ENCODE peak calls at places on chromosomes 4 and X, in five cellular contexts. J is cardiac muscle cell, F is OCI-LY7, H is psoas muscle, K is SJSA1. M is an unnamed sample.

GRCh38 chrX:65697915-65698796 is 30.7 kb downstream of the MSN start:
- DNase-seq in F (peak; percentile 87), K (no peak), H (no peak), J (no peak), M (peak; percentile 78)

GRCh38 chr4:133320576-133321170 is 171.6 kb downstream of the PCDH10 start:
- DNase-seq in H (no peak), F (peak; percentile 21), J (peak; percentile 57), K (no peak), M (no peak)

GRCh38 chr4:83191026-83191425 is 76.5 kb upstream of the PLAC8 start:
- DNase-seq in J (no peak), K (no peak), H (no peak), F (no peak), M (no peak)

GRCh38 chrX:45621356-45622041 is 420.8 kb upstream of the DIPK2B start:
- DNase-seq in J (no peak), F (no peak), K (no peak), H (no peak), M (no peak)

GRCh38 chrX:98357146-98357545 is 1473.4 kb downstream of the RPA4 start:
- DNase-seq in F (no peak), K (no peak), H (no peak), J (no peak), M (no peak)

GRCh38 chrX:101265869-101266428 is 25.2 kb downstream of the TAF7L start:
- DNase-seq in J (no peak), H (no peak), K (peak; percentile 5), F (no peak), M (no peak)

GRCh38 chrX:15761564-15762191 is 23.6 kb downstream of the CA5B start:
- DNase-seq in F (peak; percentile 43), H (no peak), J (peak; percentile 35), K (peak; percentile 30), M (peak; percentile 18)

GRCh38 chrX:42746606-42747005 is 31.4 kb downstream of the PPP1R2C start:
- DNase-seq in F (no peak), H (no peak), J (no peak), K (no peak), M (no peak)

GRCh38 chr4:113300384-113301011 is 251.0 kb downstream of the ANK2 start:
- DNase-seq in J (peak; percentile 5), F (no peak), K (no peak), H (no peak), M (no peak)

GRCh38 chr4:36053931-36054330 is 190.4 kb downstream of the ARAP2 start:
- DNase-seq in F (no peak), H (no peak), J (no peak), K (no peak), M (no peak)

GRCh38 chr4:82569076-82569475 is 7.3 kb upstream of the TMEM150C start:
- DNase-seq in J (no peak), F (no peak), H (no peak), K (no peak), M (no peak)

GRCh38 chr4:183250831-183251230 is 69.2 kb downstream of the CLDN22 start:
- DNase-seq in F (no peak), J (no peak), H (no peak), K (no peak), M (no peak)

GRCh38 chr4:48388504-48389154 is 47.3 kb downstream of the SLAIN2 start:
- DNase-seq in J (no peak), F (no peak), K (peak; percentile 1), H (no peak), M (no peak)

GRCh38 chrX:118423558-118423957 is 72.1 kb upstream of the DOCK11 start:
- DNase-seq in J (no peak), K (no peak), F (no peak), H (no peak), M (no peak)

GRCh38 chrX:28498658-28499057 is 88.6 kb upstream of the IL1RAPL1 start:
- DNase-seq in H (no peak), K (no peak), J (no peak), F (no peak), M (no peak)

GRCh38 chr4:19735012-19735411 is 516.7 kb upstream of the SLIT2 start:
- DNase-seq in F (no peak), J (no peak), K (no peak), H (no peak), M (no peak)

GRCh38 chr4:179095585-179096228 is 1653.5 kb upstream of the AGA start:
- DNase-seq in F (peak; percentile 10), H (no peak), J (peak; percentile 85), K (no peak), M (no peak)

GRCh38 chr4:3759236-3759635 is 6.9 kb upstream of the ADRA2C start:
- DNase-seq in F (no peak), J (no peak), H (no peak), K (no peak), M (no peak)

GRCh38 chr4:42151568-42152506 is 618 bp downstream of the BEND4 start:
- DNase-seq in F (peak; percentile 91), H (peak; percentile 49), K (no peak), J (peak; percentile 72), M (no peak)

GRCh38 chrX:27815209-27815608 is 7.4 kb downstream of the MAGEB10 start:
- DNase-seq in F (no peak), K (no peak), J (no peak), H (no peak), M (no peak)

GRCh38 chr4:10031663-10032590 is 10.6 kb upstream of the SLC2A9 start:
- DNase-seq in F (no peak), K (no peak), J (peak; percentile 56), H (no peak), M (no peak)

GRCh38 chr4:89754531-89754930 is 82.4 kb downstream of the SNCA start:
- DNase-seq in H (no peak), J (no peak), K (peak; percentile 23), F (no peak), M (no peak)

GRCh38 chr4:168907119-168907698 is 102.8 kb downstream of the CBR4 start:
- DNase-seq in F (no peak), H (no peak), J (no peak), K (peak; percentile 88), M (no peak)

GRCh38 chr4:90317785-90318184 is 190.6 kb downstream of the CCSER1 start:
- DNase-seq in F (no peak), J (no peak), H (no peak), K (peak; percentile 94), M (no peak)

GRCh38 chr4:101527186-101527585 is 179.9 kb upstream of the PPP3CA start:
- DNase-seq in F (no peak), H (no peak), K (no peak), J (no peak), M (peak; percentile 73)

GRCh38 chr4:1721666-1722550 is 587 bp downstream of the TACC3 start:
- DNase-seq in K (no peak), J (no peak), H (no peak), F (peak; percentile 66), M (no peak)
- H3K4me1 ChIP-seq in K (peaks cover 22% of the 10 kb centered on the region), J (peaks cover 11% of the 10 kb centered on the region), H (peaks cover 37% of the 10 kb centered on the region), F (peaks cover 72% of the 10 kb centered on the region), M (peaks cover 58% of the 10 kb centered on the region)

GRCh38 chr4:72118017-72118416 is 86.2 kb downstream of the NPFFR2 start:
- DNase-seq in K (no peak), F (no peak), J (no peak), H (no peak), M (no peak)
- H3K9me3 ChIP-seq in K (no peaks in the 10 kb centered on the region), F (no peaks in the 10 kb centered on the region), J (no peaks in the 10 kb centered on the region), H (no peaks in the 10 kb centered on the region), M (no peaks in the 10 kb centered on the region)

GRCh38 chr4:84718699-84719098 is 135.8 kb downstream of the CDS1 start:
- DNase-seq in K (no peak), F (no peak), H (no peak), J (no peak), M (no peak)
- H3K36me3 ChIP-seq in K (peaks cover 59% of the 10 kb centered on the region), F (no peaks in the 10 kb centered on the region), H (peaks cover 98% of the 10 kb centered on the region), J (peaks cover 34% of the 10 kb centered on the region), M (no peaks in the 10 kb centered on the region)

GRCh38 chrX:2708016-2708415 is 16.9 kb downstream of the CD99 start:
- DNase-seq in K (no peak), F (peak; percentile 55), H (no peak), J (no peak), M (no peak)

GRCh38 chrX:2707334-2707760 is 16.3 kb downstream of the CD99 start:
- DNase-seq in K (peak; percentile 89), J (no peak), H (peak; percentile 80), F (peak; percentile 97), M (no peak)

GRCh38 chrX:2710041-2710471 is 19.0 kb downstream of the CD99 start:
- DNase-seq in K (peak; percentile 89), H (no peak), F (no peak), J (no peak), M (no peak)

GRCh38 chrX:2710496-2710895 is 19.4 kb downstream of the CD99 start:
- DNase-seq in F (no peak), J (no peak), K (no peak), H (no peak), M (peak; percentile 55)

GRCh38 chrX:2708601-2709200 is 17.6 kb downstream of the CD99 start:
- DNase-seq in K (no peak), J (no peak), F (peak; percentile 65), H (no peak), M (no peak)
- H3K4me1 ChIP-seq in K (peaks cover 42% of the 10 kb centered on the region), J (peaks cover 35% of the 10 kb centered on the region), F (peaks cover 78% of the 10 kb centered on the region), H (peaks cover 55% of the 10 kb centered on the region), M (peaks cover 62% of the 10 kb centered on the region)

GRCh38 chrX:136665258-136665900 is 17.4 kb downstream of the CD40LG start:
- DNase-seq in F (peak; percentile 8), J (no peak), K (no peak), H (no peak), M (no peak)
- H3K9me3 ChIP-seq in F (peaks cover 15% of the 10 kb centered on the region), J (no peaks in the 10 kb centered on the region), K (no peaks in the 10 kb centered on the region), H (peaks cover 10% of the 10 kb centered on the region), M (no peaks in the 10 kb centered on the region)

GRCh38 chr4:139054791-139055376 is 39.3 kb downstream of the NOCT start:
- DNase-seq in F (no peak), J (peak; percentile 59), H (no peak), K (no peak), M (no peak)

GRCh38 chr4:139050436-139050835 is 34.9 kb downstream of the NOCT start:
- DNase-seq in J (no peak), K (peak; percentile 28), H (no peak), F (no peak), M (no peak)

DNA sequence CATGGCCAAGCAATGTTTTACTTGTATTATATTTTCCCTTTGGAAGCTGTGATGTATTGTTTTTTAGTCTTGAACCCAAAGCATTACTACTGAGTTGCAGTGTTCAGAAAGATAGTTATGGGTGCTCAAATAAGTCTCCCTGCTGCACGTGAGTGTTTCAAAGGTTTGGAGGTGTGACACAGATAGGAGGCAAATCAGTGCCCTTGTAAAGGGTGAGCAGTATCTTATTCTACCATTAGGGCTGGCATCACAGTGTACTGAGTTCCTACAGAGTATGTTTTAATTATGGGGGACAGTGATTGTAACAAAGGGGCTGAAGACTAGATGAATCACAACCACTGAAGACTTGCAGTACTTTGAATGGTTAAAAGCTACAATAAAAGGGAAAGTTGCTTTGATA is 38.3 kb downstream of the NOCT start:
- DNase-seq in F (no peak), J (no peak), H (no peak), K (no peak), M (no peak)
- H3K36me3 ChIP-seq in F (peaks cover 89% of the 10 kb centered on the region), J (peaks cover 4% of the 10 kb centered on the region), H (peaks cover 62% of the 10 kb centered on the region), K (peaks cover 64% of the 10 kb centered on the region), M (peaks cover 14% of the 10 kb centered on the region)

M was measured in naive thymus-derived CD4-positive, alpha-beta T cell.